ENCODE peak calls at places on chromosomes 3 and 15, in five cellular contexts. J is heart left ventricle, Y is tibial artery, T is A549, O is K562. K is an unnamed sample. For H3K4me1, the result is how much of the 10 kb centered on the place peaks cover.

GRCh38 chr3:196914866-196915265 is 27.5 kb downstream of the NCBP2 start:
- DNase-seq in J (no peak), Y (no peak), T (no peak), O (no peak), K (no peak)

GRCh38 chr3:122681294-122682015 is 816 bp downstream of the PARP14 start:
- DNase-seq in J (no peak), Y (no peak), T (no peak), O (peak), K (no peak)

GRCh38 chr3:12643010-12643380 is 20.9 kb downstream of the RAF1 start:
- DNase-seq in J (no peak), Y (no peak), T (no peak), O (no peak), K (no peak)

GRCh38 chr3:61650276-61650675 is 88.9 kb downstream of the PTPRG start:
- DNase-seq in J (peak), Y (peak), T (no peak), O (no peak), K (no peak)

GRCh38 chr3:52835766-52836470 is 1.1 kb upstream of the MUSTN1 start:
- DNase-seq in J (peak), Y (no peak), T (no peak), O (no peak), K (no peak)

GRCh38 chr3:57582470-57583168 is 14.5 kb downstream of the ARF4 start:
- DNase-seq in J (no peak), Y (no peak), T (peak), O (no peak), K (peak)

GRCh38 chr15:82045179-82045891 is 483 bp downstream of the MEX3B start:
- DNase-seq in J (peak), Y (peak), T (peak), O (no peak), K (no peak)

GRCh38 chr15:77851086-77851485 is 218.4 kb upstream of the LINGO1 start:
- DNase-seq in J (no peak), Y (no peak), T (no peak), O (no peak), K (no peak)

GRCh38 chr15:101017041-101017754 is 98.0 kb downstream of the LRRK1 start:
- DNase-seq in J (no peak), Y (no peak), T (peak), O (no peak), K (no peak)

GRCh38 chr3:5476403-5476802 is 288.9 kb downstream of the EDEM1 start:
- DNase-seq in J (no peak), Y (no peak), T (no peak), O (no peak), K (no peak)

GRCh38 chr3:51386159-51386851 is 1.2 kb downstream of the MANF start:
- DNase-seq in J (no peak), Y (no peak), T (no peak), O (no peak), K (no peak)
- H3K4me1 ChIP-seq in J (under half), Y (under half), T (under half), O (under half), K (half or more)

DNA sequence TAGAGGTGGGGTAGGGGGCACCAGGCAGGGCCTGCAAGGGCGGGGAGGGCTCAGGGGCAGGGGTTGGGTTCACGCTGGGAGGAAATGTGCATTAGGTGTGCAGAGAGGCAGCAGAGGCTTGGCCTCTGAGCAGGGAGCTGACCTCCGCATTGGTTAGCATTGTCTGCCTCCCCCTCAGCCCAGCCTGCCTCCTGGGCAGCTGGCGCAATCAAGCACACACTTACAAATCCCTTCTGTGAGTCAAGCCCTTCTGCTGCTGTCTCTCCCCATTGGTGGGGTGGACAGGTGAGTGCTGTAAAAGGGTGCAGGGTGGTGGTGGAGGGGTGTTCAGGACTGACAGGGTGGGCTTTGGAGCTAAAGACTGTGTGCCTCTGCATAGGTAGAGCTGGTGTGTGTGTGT is 9.3 kb downstream of the LOXL1 start:
- DNase-seq in J (no peak), Y (no peak), T (no peak), O (no peak), K (no peak)
- H3K4me1 ChIP-seq in J (under half), Y (under half), T (under half), O (under half), K (under half)

DNA sequence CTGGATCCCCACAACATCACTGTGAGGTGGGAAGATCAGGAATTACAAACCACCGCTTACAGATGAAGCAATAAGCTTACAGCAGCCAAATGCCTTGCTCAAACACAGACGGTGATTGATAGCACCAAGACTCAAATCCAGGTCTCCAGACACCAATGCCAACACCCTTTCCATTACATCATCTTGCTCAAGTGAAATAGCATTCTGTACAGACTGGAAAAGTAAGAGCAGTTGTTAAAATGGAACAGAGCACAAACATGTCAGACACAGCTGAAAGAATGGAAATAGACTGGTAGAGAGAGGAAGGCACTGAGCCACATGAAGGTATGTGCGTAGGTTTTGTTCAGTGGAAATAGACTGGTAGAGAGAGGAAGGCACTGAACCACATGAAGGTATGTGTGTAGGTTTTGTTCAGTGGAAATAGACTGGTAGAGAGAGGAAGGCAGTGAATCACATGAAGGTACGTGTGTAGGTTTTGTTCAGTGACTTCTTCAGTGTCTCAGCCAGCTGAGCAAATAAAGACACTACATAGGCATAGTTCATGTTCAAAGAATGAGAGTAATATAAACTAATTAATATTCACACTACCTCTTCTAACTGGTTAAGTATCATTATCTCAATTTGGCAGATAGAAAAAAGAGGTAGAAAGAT is 15.6 kb downstream of the CLDN1 start:
- DNase-seq in J (no peak), Y (no peak), T (peak), O (no peak), K (no peak)
- H3K4me1 ChIP-seq in J (under half), Y (under half), T (half or more), O (under half), K (under half)

DNA sequence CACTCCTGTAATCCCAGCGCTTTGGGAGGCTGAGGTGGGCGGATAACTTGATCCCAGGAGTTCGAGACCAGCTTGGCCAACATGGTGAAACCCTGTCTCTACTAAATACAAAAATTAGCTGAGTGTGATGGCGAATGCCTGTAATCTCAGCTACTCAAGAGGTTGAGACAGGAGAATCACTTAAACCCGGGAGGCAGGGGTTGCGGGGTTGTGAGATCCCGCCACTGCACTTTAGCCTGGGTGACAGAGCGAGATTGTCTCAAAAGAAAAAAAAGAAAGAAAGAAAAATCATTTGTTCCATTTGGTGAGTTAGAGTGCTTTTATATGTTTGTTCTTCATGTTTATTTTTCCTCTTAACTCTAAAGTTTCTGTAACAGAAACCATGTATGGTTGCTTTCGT is 7.3 kb downstream of the NCK1 start:
- DNase-seq in J (no peak), Y (no peak), T (no peak), O (no peak), K (no peak)
- H3K4me1 ChIP-seq in J (under half), Y (under half), T (under half), O (under half), K (under half)

K was measured in CD4-positive, CD25-positive, alpha-beta regulatory T cell.